ENCODE peak calls at places on chromosomes 6 and 20, in six cellular contexts. One of them, this sample, is unnamed.

GRCh38 chr6:104862456-104862855 is 2.7 kb upstream of the HACE1 start:
- DNase-seq in H1: no peak
- DNase-seq in mesenchymal stem cell: peak
- DNase-seq in IMR-90: peak
- DNase-seq in mesendoderm: no peak
- DNase-seq in neuronal stem cell: no peak
- DNase-seq in this sample: no peak

GRCh38 chr6:81774542-81774941 is 22.1 kb upstream of the TENT5A start:
- DNase-seq in IMR-90: no peak
- DNase-seq in H1: no peak
- DNase-seq in mesendoderm: no peak
- DNase-seq in neuronal stem cell: no peak
- DNase-seq in mesenchymal stem cell: no peak
- DNase-seq in this sample: no peak

GRCh38 chr6:25312703-25313102 is 33.5 kb downstream of the CARMIL1 start:
- DNase-seq in neuronal stem cell: no peak
- DNase-seq in H1: no peak
- DNase-seq in mesendoderm: peak
- DNase-seq in IMR-90: peak
- DNase-seq in mesenchymal stem cell: peak
- DNase-seq in this sample: no peak

GRCh38 chr6:74333406-74333805 is 637.4 kb downstream of the CD109 start:
- DNase-seq in mesendoderm: no peak
- DNase-seq in IMR-90: peak
- DNase-seq in mesenchymal stem cell: peak
- DNase-seq in H1: no peak
- DNase-seq in neuronal stem cell: no peak
- DNase-seq in this sample: no peak

GRCh38 chr20:25048519-25048952 is 9.4 kb downstream of the ACSS1 start:
- DNase-seq in IMR-90: no peak
- DNase-seq in mesenchymal stem cell: no peak
- DNase-seq in neuronal stem cell: no peak
- DNase-seq in H1: no peak
- DNase-seq in mesendoderm: no peak
- DNase-seq in this sample: no peak

GRCh38 chr20:3470208-3470626 is 601 bp upstream of the ATRN start:
- DNase-seq in H1: no peak
- DNase-seq in mesenchymal stem cell: no peak
- DNase-seq in neuronal stem cell: no peak
- DNase-seq in mesendoderm: no peak
- DNase-seq in IMR-90: no peak
- DNase-seq in this sample: no peak

GRCh38 chr6:26022166-26022510 is 59.5 kb downstream of the TRIM38 start:
- DNase-seq in mesenchymal stem cell: peak
- DNase-seq in IMR-90: peak
- DNase-seq in H1: no peak
- DNase-seq in mesendoderm: peak
- DNase-seq in neuronal stem cell: no peak
- DNase-seq in this sample: no peak

GRCh38 chr6:2764610-2765165 is 505 bp upstream of the WRNIP1 start:
- DNase-seq in H1: peak
- DNase-seq in neuronal stem cell: no peak
- DNase-seq in mesendoderm: peak
- DNase-seq in mesenchymal stem cell: peak
- DNase-seq in IMR-90: peak
- DNase-seq in this sample: no peak

GRCh38 chr20:47710665-47711045 is 74.6 kb downstream of the SULF2 start:
- DNase-seq in IMR-90: no peak
- DNase-seq in mesendoderm: no peak
- DNase-seq in neuronal stem cell: no peak
- DNase-seq in mesenchymal stem cell: no peak
- DNase-seq in H1: no peak
- DNase-seq in this sample: no peak

GRCh38 chr20:34573541-34573940 is 15.0 kb downstream of the MAP1LC3A start:
- DNase-seq in neuronal stem cell: no peak
- DNase-seq in mesenchymal stem cell: no peak
- DNase-seq in mesendoderm: no peak
- DNase-seq in H1: no peak
- DNase-seq in IMR-90: no peak
- DNase-seq in this sample: no peak

GRCh38 chr6:71619836-71620235 is 266.5 kb upstream of the RIMS1 start:
- DNase-seq in neuronal stem cell: no peak
- DNase-seq in mesendoderm: no peak
- DNase-seq in H1: no peak
- DNase-seq in IMR-90: no peak
- DNase-seq in mesenchymal stem cell: no peak
- DNase-seq in this sample: no peak

GRCh38 chr20:40686893-40687292 is 2.1 kb downstream of the MAFB start:
- DNase-seq in IMR-90: no peak
- DNase-seq in mesenchymal stem cell: no peak
- DNase-seq in H1: no peak
- DNase-seq in neuronal stem cell: no peak
- DNase-seq in mesendoderm: no peak
- DNase-seq in this sample: peak

GRCh38 chr6:106448000-106448426 is 87.5 kb downstream of the CRYBG1 start:
- DNase-seq in neuronal stem cell: no peak
- DNase-seq in H1: no peak
- DNase-seq in mesendoderm: no peak
- DNase-seq in mesenchymal stem cell: no peak
- DNase-seq in IMR-90: no peak
- DNase-seq in this sample: no peak

GRCh38 chr6:20319520-20320357 is 81.9 kb upstream of the E2F3 start:
- DNase-seq in neuronal stem cell: no peak
- DNase-seq in IMR-90: no peak
- DNase-seq in mesenchymal stem cell: no peak
- DNase-seq in mesendoderm: no peak
- DNase-seq in H1: no peak
- DNase-seq in this sample: no peak

GRCh38 chr6:153842491-153842890 is 196.5 kb upstream of the OPRM1 start:
- DNase-seq in neuronal stem cell: no peak
- DNase-seq in H1: no peak
- DNase-seq in mesenchymal stem cell: no peak
- DNase-seq in IMR-90: no peak
- DNase-seq in mesendoderm: no peak
- DNase-seq in this sample: no peak

GRCh38 chr6:123127807-123128206 is 131.8 kb downstream of the CLVS2 start:
- DNase-seq in mesendoderm: no peak
- DNase-seq in IMR-90: no peak
- DNase-seq in neuronal stem cell: no peak
- DNase-seq in H1: no peak
- DNase-seq in mesenchymal stem cell: no peak
- DNase-seq in this sample: no peak

GRCh38 chr20:13458860-13459451 is 179.8 kb downstream of the TASP1 start:
- DNase-seq in mesenchymal stem cell: peak
- DNase-seq in IMR-90: peak
- DNase-seq in mesendoderm: peak
- DNase-seq in neuronal stem cell: peak
- DNase-seq in H1: no peak
- DNase-seq in this sample: no peak

GRCh38 chr6:168042426-168043192 is 36.4 kb downstream of the FRMD1 start:
- DNase-seq in neuronal stem cell: no peak
- DNase-seq in H1: no peak
- DNase-seq in IMR-90: no peak
- DNase-seq in mesendoderm: no peak
- DNase-seq in mesenchymal stem cell: no peak
- DNase-seq in this sample: no peak

GRCh38 chr6:22036267-22036666 is 260.6 kb downstream of the PRL start:
- DNase-seq in IMR-90: peak
- DNase-seq in mesendoderm: peak
- DNase-seq in mesenchymal stem cell: no peak
- DNase-seq in neuronal stem cell: peak
- DNase-seq in H1: peak
- DNase-seq in this sample: peak

GRCh38 chr6:165769884-165770283 is 106.8 kb upstream of the PDE10A start:
- DNase-seq in H1: no peak
- DNase-seq in mesenchymal stem cell: no peak
- DNase-seq in mesendoderm: no peak
- DNase-seq in IMR-90: no peak
- DNase-seq in neuronal stem cell: no peak
- DNase-seq in this sample: no peak

DNA sequence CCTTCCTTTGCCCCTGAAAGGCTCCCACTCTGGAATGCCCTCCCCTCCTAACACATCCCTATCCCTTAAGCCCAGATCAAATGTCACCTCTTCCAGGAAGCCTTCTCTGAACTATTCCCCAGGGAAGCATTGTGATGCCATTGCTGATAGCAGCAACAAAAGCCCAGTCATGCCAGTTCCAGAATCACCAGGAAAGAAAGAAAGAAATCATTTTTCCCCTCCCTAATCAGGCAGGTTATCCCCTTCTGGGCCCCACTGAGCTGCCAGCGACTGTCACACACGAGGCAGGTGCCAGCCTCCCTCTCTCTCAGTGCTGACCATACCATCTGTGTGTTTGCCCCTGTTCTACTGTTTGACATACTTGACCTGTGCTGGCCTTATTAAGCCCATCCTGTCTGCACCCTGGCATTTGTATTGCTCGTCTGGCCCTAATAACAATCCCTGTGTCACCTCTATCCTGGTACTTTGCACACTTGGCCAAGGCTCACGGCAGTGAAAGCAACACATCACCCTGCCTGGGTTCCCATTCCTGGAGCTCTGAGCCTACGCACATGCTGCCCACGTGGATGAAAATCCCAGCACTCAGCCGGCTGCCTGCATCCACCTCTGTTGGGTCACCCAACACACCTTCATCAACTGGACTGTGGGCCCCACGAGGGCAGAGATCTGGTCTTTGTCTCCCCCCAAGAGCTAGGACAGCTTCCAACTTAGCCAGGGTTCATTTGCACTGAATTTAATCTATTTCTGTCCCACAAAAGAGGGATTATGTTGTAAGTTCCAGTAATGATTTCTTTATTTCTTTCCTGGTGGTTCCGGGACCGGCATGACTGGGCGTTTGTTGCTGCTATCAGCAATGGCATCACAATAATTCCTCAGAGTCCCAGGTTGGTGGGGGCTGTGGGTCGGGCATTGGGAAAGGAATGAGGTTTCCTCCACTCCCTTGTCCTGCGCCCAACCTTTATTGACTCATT is 5.3 kb upstream of the BPIFB1 start:
- DNase-seq in H1: no peak
- DNase-seq in mesendoderm: peak
- DNase-seq in mesenchymal stem cell: no peak
- DNase-seq in neuronal stem cell: no peak
- DNase-seq in IMR-90: no peak
- DNase-seq in this sample: no peak
- H2BK15ac ChIP-seq in H1: peak
- H2BK15ac ChIP-seq in mesendoderm: no peak
- H2BK15ac ChIP-seq in mesenchymal stem cell: no peak
- H2BK15ac ChIP-seq in neuronal stem cell: no peak
- H2BK15ac ChIP-seq in IMR-90: no peak
- H2BK15ac ChIP-seq in this sample: no peak

GRCh38 chr6:111943723-111944122 is 70.5 kb upstream of the FYN start:
- DNase-seq in mesenchymal stem cell: no peak
- DNase-seq in IMR-90: no peak
- DNase-seq in H1: no peak
- DNase-seq in neuronal stem cell: no peak
- DNase-seq in mesendoderm: no peak
- DNase-seq in this sample: no peak
- H2BK15ac ChIP-seq in mesenchymal stem cell: no peak
- H2BK15ac ChIP-seq in IMR-90: no peak
- H2BK15ac ChIP-seq in H1: no peak
- H2BK15ac ChIP-seq in neuronal stem cell: no peak
- H2BK15ac ChIP-seq in mesendoderm: no peak
- H2BK15ac ChIP-seq in this sample: no peak

GRCh38 chr6:322940-323729 is 30.8 kb downstream of the DUSP22 start:
- DNase-seq in IMR-90: no peak
- DNase-seq in mesendoderm: no peak
- DNase-seq in neuronal stem cell: no peak
- DNase-seq in mesenchymal stem cell: no peak
- DNase-seq in H1: no peak
- DNase-seq in this sample: no peak

GRCh38 chr6:323730-324088 is 31.4 kb downstream of the DUSP22 start:
- DNase-seq in mesendoderm: no peak
- DNase-seq in mesenchymal stem cell: no peak
- DNase-seq in H1: no peak
- DNase-seq in IMR-90: no peak
- DNase-seq in neuronal stem cell: no peak
- DNase-seq in this sample: no peak

GRCh38 chr6:321158-321438 is 28.8 kb downstream of the DUSP22 start:
- DNase-seq in mesendoderm: no peak
- DNase-seq in IMR-90: no peak
- DNase-seq in neuronal stem cell: no peak
- DNase-seq in mesenchymal stem cell: no peak
- DNase-seq in H1: no peak
- DNase-seq in this sample: no peak

GRCh38 chr6:320351-321157 is 28.3 kb downstream of the DUSP22 start:
- DNase-seq in neuronal stem cell: no peak
- DNase-seq in H1: no peak
- DNase-seq in mesendoderm: no peak
- DNase-seq in IMR-90: no peak
- DNase-seq in mesenchymal stem cell: no peak
- DNase-seq in this sample: no peak

DNA sequence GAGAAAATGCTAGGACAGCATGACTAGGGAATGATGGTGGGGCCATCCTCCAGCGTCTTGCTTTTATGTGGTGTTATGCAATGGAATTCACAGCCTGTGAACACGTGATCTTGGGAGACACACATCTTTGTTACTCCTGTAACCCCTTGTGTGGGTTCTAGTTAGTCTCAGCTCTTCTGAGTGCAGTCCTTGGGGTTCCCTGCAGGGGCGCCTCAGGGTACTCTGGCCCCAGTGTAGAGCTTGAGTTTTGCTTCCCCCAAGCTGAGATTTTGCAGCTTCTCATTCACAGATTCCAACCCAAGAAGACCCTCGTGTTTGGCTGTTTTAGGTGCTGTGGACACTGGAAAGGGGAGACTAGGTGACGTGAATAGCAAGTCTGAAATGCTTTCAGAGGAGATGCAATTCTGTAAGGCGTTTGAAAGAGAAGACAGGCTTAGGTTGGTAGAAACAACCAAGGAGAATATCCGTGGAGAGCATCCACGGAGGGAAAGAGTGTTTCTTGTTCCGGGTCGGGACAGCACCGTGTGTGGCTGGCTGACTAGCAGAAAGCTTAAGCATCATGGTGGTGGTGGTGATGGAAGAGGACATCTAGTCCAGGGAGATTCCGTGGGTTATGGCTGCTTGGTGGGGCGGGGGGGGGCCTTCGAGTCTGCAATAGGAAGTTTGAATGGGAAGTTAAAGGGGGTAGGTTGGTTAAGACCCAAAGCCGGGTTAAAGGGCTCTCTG is 30.1 kb downstream of the DUSP22 start:
- DNase-seq in IMR-90: no peak
- DNase-seq in neuronal stem cell: no peak
- DNase-seq in mesenchymal stem cell: no peak
- DNase-seq in mesendoderm: no peak
- DNase-seq in H1: no peak
- DNase-seq in this sample: no peak
- H2BK15ac ChIP-seq in IMR-90: no peak
- H2BK15ac ChIP-seq in neuronal stem cell: no peak
- H2BK15ac ChIP-seq in mesenchymal stem cell: no peak
- H2BK15ac ChIP-seq in mesendoderm: no peak
- H2BK15ac ChIP-seq in H1: no peak
- H2BK15ac ChIP-seq in this sample: no peak

DNA sequence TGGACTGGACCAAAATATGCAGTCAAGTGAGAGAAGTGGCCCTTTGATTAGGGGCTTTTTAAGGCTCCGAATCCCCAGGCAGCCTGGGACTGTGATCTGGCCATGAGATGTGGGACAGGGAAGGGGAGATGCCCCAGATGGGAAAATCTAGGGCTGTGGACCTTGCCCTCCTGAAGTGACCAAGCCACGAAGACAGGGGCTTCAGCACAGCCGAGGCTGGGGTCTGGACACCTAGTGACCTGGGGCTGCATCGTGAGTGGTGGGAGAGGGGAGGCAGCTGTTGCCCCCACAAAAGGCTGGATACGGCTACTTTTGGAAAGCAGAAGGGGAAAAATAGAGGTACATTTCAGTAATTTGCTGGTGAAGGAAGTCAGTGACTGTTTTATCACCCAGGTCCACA is 139.5 kb upstream of the SLC24A3 start:
- DNase-seq in IMR-90: no peak
- DNase-seq in H1: peak
- DNase-seq in mesenchymal stem cell: no peak
- DNase-seq in mesendoderm: no peak
- DNase-seq in neuronal stem cell: no peak
- DNase-seq in this sample: no peak
- H2BK15ac ChIP-seq in IMR-90: no peak
- H2BK15ac ChIP-seq in H1: no peak
- H2BK15ac ChIP-seq in mesenchymal stem cell: no peak
- H2BK15ac ChIP-seq in mesendoderm: no peak
- H2BK15ac ChIP-seq in neuronal stem cell: no peak
- H2BK15ac ChIP-seq in this sample: no peak

This sample was measured in H9.